ENCODE peak calls at places on chromosome 17, in seven cellular contexts. One of them, this sample, is unnamed.

GRCh38 chr17:8152112-8152775 is at the start of gene PER1:
- DNase-seq in NCI-H1048: peak; percentile 82
- DNase-seq in testis: peak; percentile 99
- DNase-seq in activated CD8-positive, alpha-beta memory T cell treated with anti-CD3 and anti-CD28 coated beads for 1 hour: no peak
- DNase-seq in mesendoderm: peak; percentile 95
- DNase-seq in stimulated activated CD8-positive, alpha-beta memory T cell treated with anti-CD3 and anti-CD28 coated beads, Interleukin-4, amount 100 ng/mL, for 1 hour: peak; percentile 69
- DNase-seq in activated CD4-positive, alpha-beta T cell treated with anti-CD3 and anti-CD28 coated beads for 48 hours: peak; percentile 95
- DNase-seq in this sample: peak; percentile 97

GRCh38 chr17:18370761-18371160 is 6.8 kb upstream of the EVPLL start:
- DNase-seq in stimulated activated CD8-positive, alpha-beta memory T cell treated with anti-CD3 and anti-CD28 coated beads, Interleukin-4, amount 100 ng/mL, for 1 hour: no peak
- DNase-seq in NCI-H1048: no peak
- DNase-seq in mesendoderm: no peak
- DNase-seq in activated CD4-positive, alpha-beta T cell treated with anti-CD3 and anti-CD28 coated beads for 48 hours: no peak
- DNase-seq in activated CD8-positive, alpha-beta memory T cell treated with anti-CD3 and anti-CD28 coated beads for 1 hour: no peak
- DNase-seq in testis: no peak
- DNase-seq in this sample: no peak

GRCh38 chr17:62627904-62628603 is 584 bp downstream of the MRC2 start:
- DNase-seq in stimulated activated CD8-positive, alpha-beta memory T cell treated with anti-CD3 and anti-CD28 coated beads, Interleukin-4, amount 100 ng/mL, for 1 hour: no peak
- DNase-seq in mesendoderm: peak; percentile 53
- DNase-seq in testis: peak; percentile 55
- DNase-seq in activated CD4-positive, alpha-beta T cell treated with anti-CD3 and anti-CD28 coated beads for 48 hours: peak; percentile 64
- DNase-seq in activated CD8-positive, alpha-beta memory T cell treated with anti-CD3 and anti-CD28 coated beads for 1 hour: no peak
- DNase-seq in NCI-H1048: no peak
- DNase-seq in this sample: no peak

GRCh38 chr17:51650772-51651171 is 390.4 kb downstream of the UTP18 start:
- DNase-seq in NCI-H1048: no peak
- DNase-seq in stimulated activated CD8-positive, alpha-beta memory T cell treated with anti-CD3 and anti-CD28 coated beads, Interleukin-4, amount 100 ng/mL, for 1 hour: no peak
- DNase-seq in testis: no peak
- DNase-seq in activated CD4-positive, alpha-beta T cell treated with anti-CD3 and anti-CD28 coated beads for 48 hours: no peak
- DNase-seq in mesendoderm: peak; percentile 27
- DNase-seq in activated CD8-positive, alpha-beta memory T cell treated with anti-CD3 and anti-CD28 coated beads for 1 hour: no peak
- DNase-seq in this sample: no peak

GRCh38 chr17:57563968-57564367 is 181.1 kb downstream of the CCDC182 start:
- DNase-seq in testis: no peak
- DNase-seq in NCI-H1048: no peak
- DNase-seq in activated CD4-positive, alpha-beta T cell treated with anti-CD3 and anti-CD28 coated beads for 48 hours: no peak
- DNase-seq in activated CD8-positive, alpha-beta memory T cell treated with anti-CD3 and anti-CD28 coated beads for 1 hour: no peak
- DNase-seq in mesendoderm: no peak
- DNase-seq in stimulated activated CD8-positive, alpha-beta memory T cell treated with anti-CD3 and anti-CD28 coated beads, Interleukin-4, amount 100 ng/mL, for 1 hour: no peak
- DNase-seq in this sample: peak; percentile 72

GRCh38 chr17:11940904-11941303 is 56.4 kb downstream of the ZNF18 start:
- DNase-seq in activated CD4-positive, alpha-beta T cell treated with anti-CD3 and anti-CD28 coated beads for 48 hours: no peak
- DNase-seq in stimulated activated CD8-positive, alpha-beta memory T cell treated with anti-CD3 and anti-CD28 coated beads, Interleukin-4, amount 100 ng/mL, for 1 hour: no peak
- DNase-seq in mesendoderm: peak; percentile 56
- DNase-seq in activated CD8-positive, alpha-beta memory T cell treated with anti-CD3 and anti-CD28 coated beads for 1 hour: no peak
- DNase-seq in testis: no peak
- DNase-seq in NCI-H1048: no peak
- DNase-seq in this sample: no peak

GRCh38 chr17:10357768-10358167 is 15.0 kb downstream of the MYH13 start:
- DNase-seq in testis: peak; percentile 30
- DNase-seq in stimulated activated CD8-positive, alpha-beta memory T cell treated with anti-CD3 and anti-CD28 coated beads, Interleukin-4, amount 100 ng/mL, for 1 hour: peak; percentile 9
- DNase-seq in NCI-H1048: no peak
- DNase-seq in mesendoderm: peak; percentile 63
- DNase-seq in activated CD4-positive, alpha-beta T cell treated with anti-CD3 and anti-CD28 coated beads for 48 hours: peak; percentile 26
- DNase-seq in activated CD8-positive, alpha-beta memory T cell treated with anti-CD3 and anti-CD28 coated beads for 1 hour: peak; percentile 1
- DNase-seq in this sample: no peak

GRCh38 chr17:64343833-64344637 is 46.6 kb downstream of the PECAM1 start:
- DNase-seq in NCI-H1048: no peak
- DNase-seq in activated CD8-positive, alpha-beta memory T cell treated with anti-CD3 and anti-CD28 coated beads for 1 hour: no peak
- DNase-seq in stimulated activated CD8-positive, alpha-beta memory T cell treated with anti-CD3 and anti-CD28 coated beads, Interleukin-4, amount 100 ng/mL, for 1 hour: no peak
- DNase-seq in mesendoderm: peak; percentile 19
- DNase-seq in activated CD4-positive, alpha-beta T cell treated with anti-CD3 and anti-CD28 coated beads for 48 hours: peak; percentile 32
- DNase-seq in testis: peak; percentile 47
- DNase-seq in this sample: no peak

GRCh38 chr17:4900231-4901107 is 1.1 kb downstream of the C17orf107 start:
- DNase-seq in mesendoderm: peak; percentile 65
- DNase-seq in activated CD8-positive, alpha-beta memory T cell treated with anti-CD3 and anti-CD28 coated beads for 1 hour: peak; percentile 43
- DNase-seq in testis: no peak
- DNase-seq in stimulated activated CD8-positive, alpha-beta memory T cell treated with anti-CD3 and anti-CD28 coated beads, Interleukin-4, amount 100 ng/mL, for 1 hour: no peak
- DNase-seq in NCI-H1048: no peak
- DNase-seq in activated CD4-positive, alpha-beta T cell treated with anti-CD3 and anti-CD28 coated beads for 48 hours: peak; percentile 66
- DNase-seq in this sample: peak; percentile 50

GRCh38 chr17:50884354-50885311 is 18.5 kb upstream of the TOB1 start:
- DNase-seq in mesendoderm: peak; percentile 94
- DNase-seq in stimulated activated CD8-positive, alpha-beta memory T cell treated with anti-CD3 and anti-CD28 coated beads, Interleukin-4, amount 100 ng/mL, for 1 hour: no peak
- DNase-seq in testis: no peak
- DNase-seq in NCI-H1048: no peak
- DNase-seq in activated CD8-positive, alpha-beta memory T cell treated with anti-CD3 and anti-CD28 coated beads for 1 hour: no peak
- DNase-seq in activated CD4-positive, alpha-beta T cell treated with anti-CD3 and anti-CD28 coated beads for 48 hours: no peak
- DNase-seq in this sample: no peak

GRCh38 chr17:82013341-82013740 is 9.3 kb downstream of the CENPX start:
- DNase-seq in activated CD8-positive, alpha-beta memory T cell treated with anti-CD3 and anti-CD28 coated beads for 1 hour: no peak
- DNase-seq in stimulated activated CD8-positive, alpha-beta memory T cell treated with anti-CD3 and anti-CD28 coated beads, Interleukin-4, amount 100 ng/mL, for 1 hour: no peak
- DNase-seq in testis: no peak
- DNase-seq in activated CD4-positive, alpha-beta T cell treated with anti-CD3 and anti-CD28 coated beads for 48 hours: no peak
- DNase-seq in mesendoderm: no peak
- DNase-seq in NCI-H1048: no peak
- DNase-seq in this sample: peak; percentile 84

GRCh38 chr17:73901661-73902415 is 257.6 kb upstream of the SDK2 start:
- DNase-seq in testis: peak; percentile 33
- DNase-seq in NCI-H1048: no peak
- DNase-seq in stimulated activated CD8-positive, alpha-beta memory T cell treated with anti-CD3 and anti-CD28 coated beads, Interleukin-4, amount 100 ng/mL, for 1 hour: no peak
- DNase-seq in mesendoderm: peak; percentile 60
- DNase-seq in activated CD4-positive, alpha-beta T cell treated with anti-CD3 and anti-CD28 coated beads for 48 hours: peak; percentile 36
- DNase-seq in activated CD8-positive, alpha-beta memory T cell treated with anti-CD3 and anti-CD28 coated beads for 1 hour: no peak
- DNase-seq in this sample: peak; percentile 17

GRCh38 chr17:73347355-73347754 is 35.6 kb upstream of the CDC42EP4 start:
- DNase-seq in activated CD4-positive, alpha-beta T cell treated with anti-CD3 and anti-CD28 coated beads for 48 hours: no peak
- DNase-seq in NCI-H1048: no peak
- DNase-seq in activated CD8-positive, alpha-beta memory T cell treated with anti-CD3 and anti-CD28 coated beads for 1 hour: no peak
- DNase-seq in testis: peak; percentile 78
- DNase-seq in mesendoderm: no peak
- DNase-seq in stimulated activated CD8-positive, alpha-beta memory T cell treated with anti-CD3 and anti-CD28 coated beads, Interleukin-4, amount 100 ng/mL, for 1 hour: no peak
- DNase-seq in this sample: no peak

GRCh38 chr17:16652847-16653366 is 743 bp downstream of the ZNF624 start:
- DNase-seq in activated CD8-positive, alpha-beta memory T cell treated with anti-CD3 and anti-CD28 coated beads for 1 hour: no peak
- DNase-seq in activated CD4-positive, alpha-beta T cell treated with anti-CD3 and anti-CD28 coated beads for 48 hours: no peak
- DNase-seq in mesendoderm: peak; percentile 9
- DNase-seq in NCI-H1048: no peak
- DNase-seq in testis: no peak
- DNase-seq in stimulated activated CD8-positive, alpha-beta memory T cell treated with anti-CD3 and anti-CD28 coated beads, Interleukin-4, amount 100 ng/mL, for 1 hour: no peak
- DNase-seq in this sample: peak; percentile 20

GRCh38 chr17:38459556-38459955 is 31.3 kb downstream of the ARHGAP23 start:
- DNase-seq in mesendoderm: no peak
- DNase-seq in stimulated activated CD8-positive, alpha-beta memory T cell treated with anti-CD3 and anti-CD28 coated beads, Interleukin-4, amount 100 ng/mL, for 1 hour: no peak
- DNase-seq in activated CD8-positive, alpha-beta memory T cell treated with anti-CD3 and anti-CD28 coated beads for 1 hour: no peak
- DNase-seq in activated CD4-positive, alpha-beta T cell treated with anti-CD3 and anti-CD28 coated beads for 48 hours: no peak
- DNase-seq in testis: no peak
- DNase-seq in NCI-H1048: no peak
- DNase-seq in this sample: no peak

GRCh38 chr17:63911657-63912100 is 621 bp upstream of the CSHL1 start:
- DNase-seq in stimulated activated CD8-positive, alpha-beta memory T cell treated with anti-CD3 and anti-CD28 coated beads, Interleukin-4, amount 100 ng/mL, for 1 hour: peak; percentile 44
- DNase-seq in NCI-H1048: no peak
- DNase-seq in mesendoderm: peak; percentile 41
- DNase-seq in activated CD4-positive, alpha-beta T cell treated with anti-CD3 and anti-CD28 coated beads for 48 hours: peak; percentile 77
- DNase-seq in activated CD8-positive, alpha-beta memory T cell treated with anti-CD3 and anti-CD28 coated beads for 1 hour: peak; percentile 21
- DNase-seq in testis: peak; percentile 79
- DNase-seq in this sample: peak; percentile 33

GRCh38 chr17:54903375-54903774 is 2.7 kb downstream of the TOM1L1 start:
- DNase-seq in activated CD4-positive, alpha-beta T cell treated with anti-CD3 and anti-CD28 coated beads for 48 hours: no peak
- DNase-seq in NCI-H1048: no peak
- DNase-seq in stimulated activated CD8-positive, alpha-beta memory T cell treated with anti-CD3 and anti-CD28 coated beads, Interleukin-4, amount 100 ng/mL, for 1 hour: no peak
- DNase-seq in activated CD8-positive, alpha-beta memory T cell treated with anti-CD3 and anti-CD28 coated beads for 1 hour: no peak
- DNase-seq in testis: peak; percentile 58
- DNase-seq in mesendoderm: peak; percentile 11
- DNase-seq in this sample: no peak

GRCh38 chr17:37726248-37726647 is 18.6 kb downstream of the HNF1B start:
- DNase-seq in testis: no peak
- DNase-seq in stimulated activated CD8-positive, alpha-beta memory T cell treated with anti-CD3 and anti-CD28 coated beads, Interleukin-4, amount 100 ng/mL, for 1 hour: no peak
- DNase-seq in activated CD4-positive, alpha-beta T cell treated with anti-CD3 and anti-CD28 coated beads for 48 hours: no peak
- DNase-seq in NCI-H1048: no peak
- DNase-seq in activated CD8-positive, alpha-beta memory T cell treated with anti-CD3 and anti-CD28 coated beads for 1 hour: no peak
- DNase-seq in mesendoderm: no peak
- DNase-seq in this sample: no peak

This sample was measured in cerebellum.